ENCODE peak calls at places on chromosomes 12 and 14, in ten cellular contexts. E is HFF-Myc, Q is PC-3, R is astrocyte of the cerebellum, W is lung, I is left ventricle myocardium inferior, S is cardiac fibroblast, K is bronchial epithelial cell, Z is choroid plexus epithelial cell, G is psoas muscle. T is an unnamed sample.

GRCh38 chr12:65956056-65956738 is 131.9 kb downstream of the HMGA2 start:
- DNase-seq in I (no peak), Q (no peak), K (peak; percentile 65), S (no peak), G (no peak), E (no peak), R (no peak), Z (no peak), W (no peak), T (no peak)

GRCh38 chr12:7853557-7853956 is 19.2 kb downstream of the SLC2A14 start:
- DNase-seq in I (no peak), K (no peak), W (no peak), G (no peak), Q (no peak), E (no peak), R (no peak), S (no peak), Z (no peak), T (no peak)

GRCh38 chr12:45244561-45245348 is 28.9 kb downstream of the ANO6 start:
- DNase-seq in R (no peak), S (peak; percentile 75), Z (peak; percentile 88), W (no peak), K (peak; percentile 27), E (no peak), I (no peak), Q (no peak), G (no peak), T (no peak)

GRCh38 chr14:79197516-79197915 is 1013.8 kb downstream of the DIO2 start:
- DNase-seq in W (no peak), G (no peak), E (no peak), I (no peak), Z (no peak), Q (no peak), R (no peak), K (no peak), S (no peak), T (no peak)

GRCh38 chr14:76201162-76201561 is 49.4 kb downstream of the GPATCH2L start:
- DNase-seq in W (no peak), Z (peak; percentile 80), K (peak; percentile 96), S (peak; percentile 85), E (peak; percentile 11), I (no peak), Q (peak; percentile 91), R (peak; percentile 22), G (no peak), T (no peak)

GRCh38 chr12:113413488-113413939 is 8.7 kb upstream of the SDSL start:
- DNase-seq in Z (peak; percentile 26), I (no peak), Q (peak; percentile 25), G (no peak), W (no peak), S (peak; percentile 55), E (no peak), R (no peak), K (no peak), T (no peak)

GRCh38 chr12:88549929-88550328 is 30.3 kb downstream of the KITLG start:
- DNase-seq in R (no peak), E (no peak), Z (no peak), K (no peak), Q (no peak), W (no peak), S (no peak), I (no peak), G (no peak), T (no peak)

GRCh38 chr12:123478762-123479161 is 20.8 kb downstream of the SNRNP35 start:
- DNase-seq in Z (peak; percentile 42), S (peak; percentile 63), R (no peak), E (no peak), W (no peak), I (peak; percentile 72), Q (no peak), K (no peak), G (peak; percentile 92), T (no peak)

GRCh38 chr14:104985675-104986486 is at the start of gene CLBA1:
- DNase-seq in G (peak; percentile 94), W (no peak), I (peak; percentile 89), S (peak; percentile 85), Z (peak; percentile 91), Q (peak; percentile 95), R (peak; percentile 65), E (peak; percentile 59), K (peak; percentile 80), T (peak; percentile 100)

GRCh38 chr12:1911598-1912575 is 6.6 kb downstream of the CACNA2D4 start:
- DNase-seq in K (no peak), I (no peak), G (peak; percentile 88), Z (no peak), R (no peak), Q (no peak), W (peak; percentile 24), E (no peak), S (no peak), T (no peak)

GRCh38 chr12:68358532-68359485 is 26.6 kb upstream of the MDM1 start:
- DNase-seq in Q (peak; percentile 84), G (no peak), R (peak; percentile 73), W (peak; percentile 54), I (no peak), K (peak; percentile 68), Z (peak; percentile 91), E (peak; percentile 64), S (peak; percentile 89), T (peak; percentile 44)

GRCh38 chr12:96141216-96141944 is 52.8 kb upstream of the ELK3 start:
- DNase-seq in R (no peak), K (no peak), E (no peak), S (peak; percentile 78), Z (peak; percentile 64), I (no peak), W (no peak), Q (no peak), G (no peak), T (no peak)

GRCh38 chr12:93153321-93153720 is 224.2 kb upstream of the EEA1 start:
- DNase-seq in W (no peak), G (no peak), S (peak; percentile 71), Q (peak; percentile 8), Z (peak; percentile 80), R (no peak), I (no peak), E (no peak), K (peak; percentile 38), T (no peak)

GRCh38 chr12:48826209-48826855 is 8.0 kb downstream of the CACNB3 start:
- DNase-seq in Z (no peak), G (no peak), I (no peak), Q (peak; percentile 51), W (no peak), K (peak; percentile 84), S (no peak), E (no peak), R (no peak), T (no peak)

GRCh38 chr14:95140060-95140858 is 17.1 kb downstream of the DICER1 start:
- DNase-seq in W (no peak), Q (peak; percentile 18), Z (peak; percentile 59), I (no peak), G (no peak), K (peak; percentile 87), R (no peak), S (peak; percentile 72), E (no peak), T (no peak)

GRCh38 chr14:95144849-95145248 is 12.5 kb downstream of the DICER1 start:
- DNase-seq in G (no peak), K (no peak), E (no peak), W (no peak), I (no peak), R (no peak), Q (no peak), Z (no peak), S (no peak), T (no peak)

GRCh38 chr14:95143813-95144620 is 13.3 kb downstream of the DICER1 start:
- DNase-seq in R (no peak), S (peak; percentile 23), Z (peak; percentile 57), Q (no peak), I (no peak), K (no peak), E (no peak), W (no peak), G (no peak), T (no peak)

GRCh38 chr14:95141684-95142083 is 15.6 kb downstream of the DICER1 start:
- DNase-seq in Z (no peak), I (no peak), E (no peak), S (no peak), G (no peak), K (no peak), W (no peak), R (no peak), Q (no peak), T (no peak)

DNA sequence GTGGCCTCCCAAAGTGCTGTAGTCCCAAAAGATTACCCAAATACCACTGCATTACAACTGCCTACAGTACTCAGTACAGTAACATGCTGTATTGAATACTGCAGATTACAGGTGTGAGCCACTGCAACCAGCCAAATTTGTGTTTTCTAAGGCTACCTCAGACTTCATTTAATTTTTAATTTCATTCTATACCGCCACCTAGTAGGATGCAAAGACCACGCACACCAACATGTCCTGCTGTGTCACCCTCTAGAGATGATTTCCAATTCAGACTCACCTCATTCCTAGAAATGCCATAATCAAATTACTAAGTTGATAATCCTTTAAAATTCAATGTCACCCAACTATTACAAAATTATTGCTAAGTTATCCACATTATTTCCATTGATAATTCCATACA is 15.1 kb downstream of the DICER1 start:
- DNase-seq in W (no peak), K (no peak), S (no peak), E (no peak), Z (no peak), Q (no peak), G (no peak), R (no peak), I (no peak), T (no peak)
- TF ChIP-seq CTCF in W (no peak), K (no peak), S (no peak), E (no peak), Z (no peak), Q (no peak), G (no peak), R (no peak), I (no peak), T (no peak)

GRCh38 chr14:88562831-88563686 is at the start of gene ZC3H14:
- DNase-seq in R (peak; percentile 68), Z (peak; percentile 88), E (no peak), G (peak; percentile 92), W (peak; percentile 80), S (peak; percentile 87), I (peak; percentile 87), Q (peak; percentile 93), K (peak; percentile 68), T (peak; percentile 95)
- TF ChIP-seq CTCF in R (no peak), Z (no peak), E (no peak), G (no peak), W (no peak), S (no peak), I (no peak), Q (no peak), K (no peak), T (peak; percentile 59)

GRCh38 chr12:70577283-70577634 is 60.0 kb downstream of the PTPRB start:
- DNase-seq in R (no peak), W (no peak), E (no peak), S (no peak), I (no peak), Q (no peak), G (no peak), Z (no peak), K (no peak), T (no peak)
- TF ChIP-seq CTCF in R (no peak), W (no peak), E (no peak), S (no peak), I (no peak), Q (no peak), G (no peak), Z (no peak), K (no peak), T (no peak)

DNA sequence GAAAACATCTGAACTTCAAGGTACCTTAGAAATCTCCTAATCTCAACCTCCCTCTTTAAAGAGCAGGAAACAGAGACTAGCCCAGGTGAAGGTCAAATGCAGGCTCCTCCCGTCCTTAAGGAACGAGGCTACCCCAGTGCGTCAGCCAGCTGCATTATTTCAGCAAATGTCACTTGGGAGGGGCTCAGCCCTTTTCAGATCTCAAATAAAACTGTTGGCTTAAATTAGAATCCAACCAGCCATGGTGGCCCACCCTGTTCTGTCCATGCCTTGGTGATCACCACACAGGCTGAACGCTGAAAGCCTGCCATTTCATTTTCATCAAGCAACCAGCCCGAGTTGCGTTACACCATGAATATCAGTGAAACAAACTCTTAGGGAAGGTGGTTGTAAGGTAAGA is 6.9 kb downstream of the SYNE3 start:
- DNase-seq in S (no peak), Q (no peak), R (no peak), W (no peak), I (no peak), Z (no peak), G (no peak), K (no peak), E (no peak), T (no peak)
- TF ChIP-seq CTCF in S (no peak), Q (no peak), R (no peak), W (no peak), I (no peak), Z (no peak), G (no peak), K (no peak), E (no peak), T (no peak)

T was measured in GM13977.